ENCODE peak calls at places on chromosomes 2 and 18, in eight cellular contexts. One of them, this sample, is unnamed.

GRCh38 chr2:174335605-174336402 is 1.1 kb downstream of the SP9 start:
- DNase-seq in NCI-H748 treated with DMSO at 0.1 percent for 48 hours: peak
- DNase-seq in kidney: peak
- DNase-seq in NCI-H2081: no peak
- DNase-seq in GM13977: peak
- DNase-seq in sigmoid colon: peak
- DNase-seq in fibroblast of villous mesenchyme: no peak
- DNase-seq in A549: peak
- DNase-seq in this sample: no peak

GRCh38 chr18:9876867-9877654 is 8.7 kb upstream of the TXNDC2 start:
- DNase-seq in sigmoid colon: no peak
- DNase-seq in A549: peak
- DNase-seq in NCI-H2081: no peak
- DNase-seq in NCI-H748 treated with DMSO at 0.1 percent for 48 hours: no peak
- DNase-seq in GM13977: no peak
- DNase-seq in fibroblast of villous mesenchyme: peak
- DNase-seq in kidney: no peak
- DNase-seq in this sample: no peak

GRCh38 chr2:68789603-68790002 is 55.0 kb downstream of the ARHGAP25 start:
- DNase-seq in NCI-H2081: no peak
- DNase-seq in sigmoid colon: no peak
- DNase-seq in NCI-H748 treated with DMSO at 0.1 percent for 48 hours: no peak
- DNase-seq in A549: no peak
- DNase-seq in fibroblast of villous mesenchyme: no peak
- DNase-seq in kidney: no peak
- DNase-seq in GM13977: peak
- DNase-seq in this sample: no peak

GRCh38 chr2:207227062-207227748 is 61.5 kb upstream of the KLF7 start:
- DNase-seq in GM13977: no peak
- DNase-seq in NCI-H748 treated with DMSO at 0.1 percent for 48 hours: no peak
- DNase-seq in NCI-H2081: no peak
- DNase-seq in sigmoid colon: peak
- DNase-seq in A549: no peak
- DNase-seq in fibroblast of villous mesenchyme: peak
- DNase-seq in kidney: peak
- DNase-seq in this sample: no peak

GRCh38 chr18:14768241-14768640 is 20.3 kb downstream of the ANKRD30B start:
- DNase-seq in kidney: no peak
- DNase-seq in sigmoid colon: no peak
- DNase-seq in GM13977: no peak
- DNase-seq in NCI-H748 treated with DMSO at 0.1 percent for 48 hours: no peak
- DNase-seq in NCI-H2081: no peak
- DNase-seq in A549: no peak
- DNase-seq in fibroblast of villous mesenchyme: no peak
- DNase-seq in this sample: no peak

GRCh38 chr18:52936931-52937330 is 596.9 kb downstream of the DCC start:
- DNase-seq in NCI-H748 treated with DMSO at 0.1 percent for 48 hours: no peak
- DNase-seq in GM13977: no peak
- DNase-seq in A549: no peak
- DNase-seq in fibroblast of villous mesenchyme: no peak
- DNase-seq in sigmoid colon: no peak
- DNase-seq in NCI-H2081: no peak
- DNase-seq in kidney: no peak
- DNase-seq in this sample: no peak

GRCh38 chr2:233556756-233557736 is 9.5 kb downstream of the USP40 start:
- DNase-seq in kidney: no peak
- DNase-seq in NCI-H748 treated with DMSO at 0.1 percent for 48 hours: no peak
- DNase-seq in GM13977: no peak
- DNase-seq in fibroblast of villous mesenchyme: peak
- DNase-seq in sigmoid colon: no peak
- DNase-seq in NCI-H2081: no peak
- DNase-seq in A549: peak
- DNase-seq in this sample: peak

GRCh38 chr18:80259610-80260009 is 12.3 kb upstream of the PARD6G start:
- DNase-seq in NCI-H748 treated with DMSO at 0.1 percent for 48 hours: no peak
- DNase-seq in A549: no peak
- DNase-seq in NCI-H2081: no peak
- DNase-seq in sigmoid colon: no peak
- DNase-seq in GM13977: no peak
- DNase-seq in kidney: no peak
- DNase-seq in fibroblast of villous mesenchyme: no peak
- DNase-seq in this sample: no peak

GRCh38 chr2:85770369-85770768 is 16.6 kb downstream of the ATOH8 start:
- DNase-seq in NCI-H2081: no peak
- DNase-seq in A549: no peak
- DNase-seq in GM13977: no peak
- DNase-seq in sigmoid colon: no peak
- DNase-seq in NCI-H748 treated with DMSO at 0.1 percent for 48 hours: no peak
- DNase-seq in kidney: no peak
- DNase-seq in fibroblast of villous mesenchyme: peak
- DNase-seq in this sample: no peak

GRCh38 chr18:26483633-26484032 is 64.7 kb downstream of the KCTD1 start:
- DNase-seq in NCI-H748 treated with DMSO at 0.1 percent for 48 hours: no peak
- DNase-seq in GM13977: no peak
- DNase-seq in kidney: no peak
- DNase-seq in A549: peak
- DNase-seq in sigmoid colon: no peak
- DNase-seq in fibroblast of villous mesenchyme: peak
- DNase-seq in NCI-H2081: no peak
- DNase-seq in this sample: no peak

GRCh38 chr2:36464006-36464721 is 108.6 kb downstream of the CRIM1 start:
- DNase-seq in GM13977: no peak
- DNase-seq in A549: no peak
- DNase-seq in fibroblast of villous mesenchyme: no peak
- DNase-seq in NCI-H2081: no peak
- DNase-seq in NCI-H748 treated with DMSO at 0.1 percent for 48 hours: no peak
- DNase-seq in sigmoid colon: no peak
- DNase-seq in kidney: no peak
- DNase-seq in this sample: no peak

GRCh38 chr2:150528861-150529801 is 41.7 kb upstream of the RND3 start:
- DNase-seq in NCI-H748 treated with DMSO at 0.1 percent for 48 hours: no peak
- DNase-seq in GM13977: peak
- DNase-seq in fibroblast of villous mesenchyme: peak
- DNase-seq in sigmoid colon: no peak
- DNase-seq in NCI-H2081: no peak
- DNase-seq in A549: peak
- DNase-seq in kidney: no peak
- DNase-seq in this sample: no peak

GRCh38 chr2:101109451-101110140 is 41.6 kb downstream of the TBC1D8 start:
- DNase-seq in sigmoid colon: no peak
- DNase-seq in fibroblast of villous mesenchyme: peak
- DNase-seq in kidney: no peak
- DNase-seq in NCI-H748 treated with DMSO at 0.1 percent for 48 hours: no peak
- DNase-seq in GM13977: no peak
- DNase-seq in A549: no peak
- DNase-seq in NCI-H2081: no peak
- DNase-seq in this sample: no peak

GRCh38 chr2:73324126-73324525 is 30.8 kb upstream of the EGR4 start:
- DNase-seq in sigmoid colon: no peak
- DNase-seq in GM13977: no peak
- DNase-seq in NCI-H2081: no peak
- DNase-seq in kidney: no peak
- DNase-seq in NCI-H748 treated with DMSO at 0.1 percent for 48 hours: no peak
- DNase-seq in fibroblast of villous mesenchyme: no peak
- DNase-seq in A549: no peak
- DNase-seq in this sample: no peak

GRCh38 chr2:173205375-173205774 is 129.7 kb downstream of the MAP3K20 start:
- DNase-seq in A549: no peak
- DNase-seq in fibroblast of villous mesenchyme: peak
- DNase-seq in sigmoid colon: peak
- DNase-seq in NCI-H2081: no peak
- DNase-seq in NCI-H748 treated with DMSO at 0.1 percent for 48 hours: no peak
- DNase-seq in kidney: peak
- DNase-seq in GM13977: no peak
- DNase-seq in this sample: no peak

GRCh38 chr2:10835052-10835970 is 22.7 kb upstream of the PDIA6 start:
- DNase-seq in kidney: peak
- DNase-seq in A549: peak
- DNase-seq in NCI-H748 treated with DMSO at 0.1 percent for 48 hours: no peak
- DNase-seq in fibroblast of villous mesenchyme: peak
- DNase-seq in NCI-H2081: peak
- DNase-seq in sigmoid colon: peak
- DNase-seq in GM13977: peak
- DNase-seq in this sample: no peak

GRCh38 chr2:134683561-134684112 is 35.2 kb downstream of the TMEM163 start:
- DNase-seq in kidney: no peak
- DNase-seq in A549: peak
- DNase-seq in sigmoid colon: no peak
- DNase-seq in GM13977: peak
- DNase-seq in fibroblast of villous mesenchyme: no peak
- DNase-seq in NCI-H2081: no peak
- DNase-seq in NCI-H748 treated with DMSO at 0.1 percent for 48 hours: no peak
- DNase-seq in this sample: no peak

GRCh38 chr2:26936855-26937254 is 33.6 kb upstream of the MAPRE3 start:
- DNase-seq in NCI-H748 treated with DMSO at 0.1 percent for 48 hours: no peak
- DNase-seq in fibroblast of villous mesenchyme: no peak
- DNase-seq in NCI-H2081: no peak
- DNase-seq in sigmoid colon: no peak
- DNase-seq in A549: no peak
- DNase-seq in GM13977: no peak
- DNase-seq in kidney: no peak
- DNase-seq in this sample: no peak

GRCh38 chr18:22628795-22629194 is 211.1 kb upstream of the CTAGE1 start:
- DNase-seq in sigmoid colon: no peak
- DNase-seq in NCI-H748 treated with DMSO at 0.1 percent for 48 hours: no peak
- DNase-seq in kidney: no peak
- DNase-seq in NCI-H2081: no peak
- DNase-seq in GM13977: no peak
- DNase-seq in A549: no peak
- DNase-seq in fibroblast of villous mesenchyme: no peak
- DNase-seq in this sample: no peak

GRCh38 chr2:20186078-20186854 is 38.7 kb downstream of the SDC1 start:
- DNase-seq in NCI-H748 treated with DMSO at 0.1 percent for 48 hours: no peak
- DNase-seq in NCI-H2081: no peak
- DNase-seq in A549: peak
- DNase-seq in GM13977: peak
- DNase-seq in kidney: peak
- DNase-seq in sigmoid colon: no peak
- DNase-seq in fibroblast of villous mesenchyme: no peak
- DNase-seq in this sample: no peak

GRCh38 chr2:101556033-101556459 is 81.1 kb upstream of the RFX8 start:
- DNase-seq in kidney: no peak
- DNase-seq in sigmoid colon: no peak
- DNase-seq in fibroblast of villous mesenchyme: no peak
- DNase-seq in NCI-H748 treated with DMSO at 0.1 percent for 48 hours: no peak
- DNase-seq in GM13977: no peak
- DNase-seq in NCI-H2081: no peak
- DNase-seq in A549: no peak
- DNase-seq in this sample: no peak

GRCh38 chr18:22032392-22032961 is 136.9 kb upstream of the GATA6 start:
- DNase-seq in fibroblast of villous mesenchyme: peak
- DNase-seq in NCI-H2081: no peak
- DNase-seq in sigmoid colon: no peak
- DNase-seq in NCI-H748 treated with DMSO at 0.1 percent for 48 hours: no peak
- DNase-seq in A549: peak
- DNase-seq in kidney: no peak
- DNase-seq in GM13977: no peak
- DNase-seq in this sample: no peak

GRCh38 chr2:210480764-210481163 is 4.2 kb upstream of the LANCL1 start:
- DNase-seq in kidney: no peak
- DNase-seq in NCI-H2081: no peak
- DNase-seq in A549: no peak
- DNase-seq in GM13977: no peak
- DNase-seq in NCI-H748 treated with DMSO at 0.1 percent for 48 hours: no peak
- DNase-seq in fibroblast of villous mesenchyme: no peak
- DNase-seq in sigmoid colon: no peak
- DNase-seq in this sample: no peak

GRCh38 chr2:98514096-98514639 is 69.5 kb downstream of the INPP4A start:
- DNase-seq in sigmoid colon: no peak
- DNase-seq in NCI-H748 treated with DMSO at 0.1 percent for 48 hours: no peak
- DNase-seq in GM13977: no peak
- DNase-seq in A549: no peak
- DNase-seq in fibroblast of villous mesenchyme: no peak
- DNase-seq in NCI-H2081: no peak
- DNase-seq in kidney: no peak
- DNase-seq in this sample: no peak

GRCh38 chr18:2707559-2708168 is 52.1 kb downstream of the SMCHD1 start:
- DNase-seq in fibroblast of villous mesenchyme: no peak
- DNase-seq in sigmoid colon: no peak
- DNase-seq in NCI-H748 treated with DMSO at 0.1 percent for 48 hours: no peak
- DNase-seq in kidney: no peak
- DNase-seq in NCI-H2081: no peak
- DNase-seq in GM13977: no peak
- DNase-seq in A549: no peak
- DNase-seq in this sample: no peak

This sample was measured in smooth muscle cell of the brain vasculature.